ENCODE peak calls at places on chromosomes 16 and 17, in eight cellular contexts. C is A549, R is HCT116, K is H1, U is endothelial cell of umbilical vein, A is K562, Q is HepG2, G is GM12878. T is an unnamed sample.

GRCh38 chr17:51371732-51372151 is 111.4 kb downstream of the UTP18 start:
- DNase-seq in Q (peak), K (peak), U (peak), A (peak), C (peak), G (peak), R (peak), T (peak)

GRCh38 chr16:63613701-63614100 is 1508.2 kb downstream of the CDH11 start:
- DNase-seq in A (no peak), C (peak), K (no peak), G (no peak), U (peak), Q (peak), R (no peak), T (no peak)

GRCh38 chr17:2180768-2181167 is 122.8 kb downstream of the SMG6 start:
- DNase-seq in A (no peak), U (no peak), G (no peak), R (no peak), C (no peak), K (no peak), Q (no peak), T (no peak)

GRCh38 chr17:77898521-77899434 is 59.7 kb upstream of the TNRC6C start:
- DNase-seq in G (no peak), C (no peak), U (no peak), K (no peak), Q (no peak), R (no peak), A (no peak), T (no peak)

GRCh38 chr16:64590516-64590915 is 531.3 kb downstream of the CDH11 start:
- DNase-seq in K (no peak), R (no peak), A (no peak), U (no peak), Q (no peak), G (no peak), C (no peak), T (no peak)

GRCh38 chr17:67993153-67993997 is 2.9 kb downstream of the C17orf58 start:
- DNase-seq in U (peak), K (no peak), Q (peak), C (peak), G (no peak), A (peak), R (peak), T (peak)

GRCh38 chr16:69707920-69708683 is 18.3 kb downstream of the NQO1 start:
- DNase-seq in G (no peak), A (no peak), R (no peak), K (no peak), C (no peak), Q (no peak), U (no peak), T (no peak)

GRCh38 chr17:61323696-61324539 is 75.7 kb upstream of the TBX2 start:
- DNase-seq in K (no peak), G (no peak), A (no peak), U (no peak), C (no peak), R (no peak), Q (no peak), T (no peak)

GRCh38 chr16:71929048-71929447 is 33.7 kb downstream of the IST1 start:
- DNase-seq in K (no peak), R (no peak), C (no peak), U (peak), A (no peak), Q (no peak), G (no peak), T (no peak)

GRCh38 chr17:7393613-7394451 is 493 bp downstream of the PLSCR3 start:
- DNase-seq in A (peak), R (no peak), Q (no peak), K (no peak), U (no peak), G (no peak), C (peak), T (no peak)

DNA sequence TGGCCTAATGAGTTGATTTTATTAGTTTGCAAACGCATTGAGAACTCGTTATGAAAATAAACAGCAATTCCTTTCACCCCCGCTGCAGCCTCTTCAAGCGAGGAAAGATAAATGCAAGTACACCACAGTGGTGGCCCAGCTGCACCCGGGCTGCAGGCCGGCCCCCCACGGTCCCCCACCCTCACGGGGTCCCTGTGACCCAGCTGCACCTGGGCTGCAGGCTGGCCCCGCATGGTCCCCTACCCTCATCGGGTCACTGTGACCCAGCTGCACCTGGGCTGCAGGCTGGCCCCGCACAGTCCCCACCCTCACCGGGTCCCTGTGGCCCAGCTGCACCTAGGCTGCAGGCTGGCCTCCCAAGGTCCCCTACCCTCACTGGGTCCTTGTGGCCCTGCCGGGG is 32.2 kb downstream of the SDK2 start:
- DNase-seq in C (no peak), R (no peak), U (no peak), Q (no peak), K (no peak), A (no peak), G (no peak), T (no peak)
- H3K4me3 ChIP-seq in C (no peak), R (no peak), U (no peak), Q (no peak), K (no peak), A (no peak), G (no peak), T (no peak)

GRCh38 chr17:65122836-65123756 is 14.1 kb upstream of the RGS9 start:
- DNase-seq in K (peak), A (peak), G (peak), Q (peak), C (peak), R (peak), U (peak), T (peak)
- TF ChIP-seq POLR2A in K (peak), A (peak), G (peak), Q (peak), C (peak), R (peak), U (peak), T (peak)

DNA sequence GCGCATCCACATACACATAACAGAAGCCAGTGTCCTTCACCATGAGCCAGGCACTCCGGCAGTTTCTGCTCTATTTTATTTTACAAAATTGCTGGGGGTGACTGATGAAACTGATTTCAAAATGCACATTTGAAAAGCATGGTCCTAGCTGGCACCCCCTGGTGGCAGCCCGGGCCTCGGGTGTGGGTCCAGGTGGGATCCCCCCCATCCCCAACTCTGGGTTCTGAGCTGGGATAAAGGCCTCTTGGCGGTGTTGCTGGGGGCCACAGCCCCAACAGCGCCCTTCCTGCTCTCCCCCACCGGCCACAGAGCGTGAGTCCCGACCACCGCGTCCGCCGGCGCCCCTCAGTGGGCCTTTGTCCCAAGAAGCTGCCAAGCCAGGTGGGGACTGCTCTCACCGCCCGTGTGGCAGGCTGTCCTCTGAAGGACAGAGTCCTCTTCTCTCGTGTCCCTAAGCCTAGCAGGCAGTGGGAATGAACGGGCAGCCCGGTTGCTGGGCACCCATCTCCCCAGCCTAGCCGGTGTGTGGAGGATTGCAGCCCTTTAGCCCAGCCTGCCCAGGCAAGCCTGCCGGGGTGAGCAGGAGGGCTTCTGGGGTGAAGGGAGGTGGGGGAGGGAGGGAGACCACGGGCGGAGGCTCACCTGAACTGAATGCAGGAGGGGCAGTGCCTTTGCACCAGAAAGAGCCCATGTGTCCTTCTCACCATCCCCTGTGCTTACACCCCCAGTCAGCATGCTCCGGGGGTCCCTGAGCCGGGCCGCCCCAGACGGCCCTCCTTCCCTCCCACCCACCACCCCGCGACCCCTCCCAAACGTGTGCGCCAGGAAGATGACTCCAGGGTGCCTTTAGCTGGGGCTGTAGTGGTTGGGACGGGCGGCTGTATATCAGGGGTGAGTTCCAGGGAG is 898 bp downstream of the SNAI3 start:
- DNase-seq in U (no peak), K (no peak), G (no peak), C (peak), Q (no peak), A (peak), R (no peak), T (peak)
- TF ChIP-seq MAX in U (no peak), K (peak), G (no peak), C (no peak), Q (peak), A (no peak), R (no peak), T (peak)

GRCh38 chr16:48118841-48119240 is 37.0 kb downstream of the ABCC12 start:
- DNase-seq in K (no peak), R (no peak), Q (no peak), A (no peak), G (no peak), C (no peak), U (no peak), T (no peak)
- H3K4me3 ChIP-seq in K (no peak), R (no peak), Q (no peak), A (no peak), G (no peak), C (no peak), U (no peak), T (no peak)

GRCh38 chr17:29140051-29140582 is 40.1 kb downstream of the MYO18A start:
- DNase-seq in Q (no peak), C (no peak), U (peak), R (no peak), A (peak), G (no peak), K (no peak), T (peak)
- TF ChIP-seq POLR2A in Q (no peak), C (no peak), U (no peak), R (no peak), A (no peak), G (peak), K (no peak), T (peak)

GRCh38 chr17:4175921-4176802 is 33.2 kb downstream of the CYB5D2 start:
- DNase-seq in A (no peak), Q (no peak), C (no peak), U (no peak), K (no peak), G (no peak), R (no peak), T (no peak)

GRCh38 chr17:4173771-4174170 is 30.8 kb downstream of the CYB5D2 start:
- DNase-seq in R (no peak), K (no peak), Q (no peak), C (no peak), U (no peak), A (no peak), G (no peak), T (no peak)

GRCh38 chr17:4172356-4172755 is 29.4 kb downstream of the CYB5D2 start:
- DNase-seq in C (no peak), Q (no peak), R (no peak), A (no peak), U (no peak), K (no peak), G (no peak), T (no peak)

GRCh38 chr17:4176803-4177472 is 33.9 kb downstream of the CYB5D2 start:
- DNase-seq in R (no peak), A (no peak), K (no peak), U (no peak), G (no peak), C (no peak), Q (no peak), T (no peak)

DNA sequence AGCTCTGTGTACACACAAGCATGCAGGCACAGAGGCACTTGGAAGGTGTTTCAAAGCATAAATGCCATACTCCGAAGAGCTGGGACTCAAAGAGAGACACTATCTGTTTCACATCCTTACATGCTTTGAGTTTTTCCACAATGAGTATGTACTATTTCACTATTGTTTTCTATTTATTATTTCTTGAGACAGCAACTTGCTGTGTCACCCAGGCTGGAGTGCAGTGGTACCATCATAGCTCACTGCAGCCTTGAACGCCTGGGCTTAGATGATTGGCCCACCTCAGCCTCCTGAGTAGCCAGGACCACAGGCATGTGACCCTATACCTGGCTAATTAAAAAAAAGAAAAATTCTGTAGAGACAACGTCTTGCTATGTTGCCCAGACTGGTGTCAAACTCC is 31.6 kb downstream of the CYB5D2 start:
- DNase-seq in Q (no peak), K (no peak), A (no peak), G (no peak), C (no peak), U (no peak), R (no peak), T (no peak)
- TF ChIP-seq MAX in Q (no peak), K (no peak), A (no peak), G (no peak), C (no peak), U (no peak), R (no peak), T (no peak)

GRCh38 chr17:74736423-74737298 is at the start of gene RAB37:
- DNase-seq in R (peak), K (no peak), G (no peak), A (peak), Q (peak), U (no peak), C (peak), T (peak)

GRCh38 chr17:74739227-74739831 is 2.3 kb downstream of the RAB37 start:
- DNase-seq in G (no peak), A (no peak), C (no peak), U (no peak), R (no peak), Q (no peak), K (no peak), T (peak)

GRCh38 chr17:74738051-74738996 is 1.3 kb downstream of the RAB37 start:
- DNase-seq in A (no peak), C (no peak), K (no peak), R (no peak), U (no peak), Q (peak), G (peak), T (peak)

GRCh38 chr17:74734256-74734655 is 2.8 kb upstream of the RAB37 start:
- DNase-seq in K (no peak), U (no peak), G (no peak), R (no peak), Q (no peak), A (no peak), C (no peak), T (no peak)

GRCh38 chr17:74737299-74738050 is 419 bp downstream of the RAB37 start:
- DNase-seq in C (peak), A (no peak), K (no peak), U (no peak), Q (peak), G (no peak), R (peak), T (peak)
- H3K4me3 ChIP-seq in C (peak), A (no peak), K (peak), U (no peak), Q (peak), G (peak), R (peak), T (peak)

GRCh38 chr17:15261818-15262290 is 3.3 kb downstream of the PMP22 start:
- DNase-seq in A (no peak), K (no peak), C (peak), R (no peak), U (peak), Q (no peak), G (no peak), T (no peak)

GRCh38 chr17:15263206-15263579 is 1.9 kb downstream of the PMP22 start:
- DNase-seq in R (no peak), G (no peak), Q (no peak), K (no peak), C (peak), U (peak), A (no peak), T (no peak)

GRCh38 chr17:15263680-15264079 is 1.4 kb downstream of the PMP22 start:
- DNase-seq in R (no peak), G (no peak), K (no peak), U (no peak), A (no peak), C (no peak), Q (no peak), T (no peak)

GRCh38 chr17:15261063-15261817 is 3.9 kb downstream of the PMP22 start:
- DNase-seq in U (peak), G (no peak), C (peak), A (peak), R (no peak), Q (peak), K (no peak), T (no peak)

GRCh38 chr17:15262291-15263205 is 2.6 kb downstream of the PMP22 start:
- DNase-seq in G (no peak), A (peak), U (peak), K (no peak), R (peak), Q (no peak), C (peak), T (peak)
- TF ChIP-seq POLR2A in G (no peak), A (no peak), U (peak), K (no peak), R (peak), Q (no peak), C (peak), T (no peak)

DNA sequence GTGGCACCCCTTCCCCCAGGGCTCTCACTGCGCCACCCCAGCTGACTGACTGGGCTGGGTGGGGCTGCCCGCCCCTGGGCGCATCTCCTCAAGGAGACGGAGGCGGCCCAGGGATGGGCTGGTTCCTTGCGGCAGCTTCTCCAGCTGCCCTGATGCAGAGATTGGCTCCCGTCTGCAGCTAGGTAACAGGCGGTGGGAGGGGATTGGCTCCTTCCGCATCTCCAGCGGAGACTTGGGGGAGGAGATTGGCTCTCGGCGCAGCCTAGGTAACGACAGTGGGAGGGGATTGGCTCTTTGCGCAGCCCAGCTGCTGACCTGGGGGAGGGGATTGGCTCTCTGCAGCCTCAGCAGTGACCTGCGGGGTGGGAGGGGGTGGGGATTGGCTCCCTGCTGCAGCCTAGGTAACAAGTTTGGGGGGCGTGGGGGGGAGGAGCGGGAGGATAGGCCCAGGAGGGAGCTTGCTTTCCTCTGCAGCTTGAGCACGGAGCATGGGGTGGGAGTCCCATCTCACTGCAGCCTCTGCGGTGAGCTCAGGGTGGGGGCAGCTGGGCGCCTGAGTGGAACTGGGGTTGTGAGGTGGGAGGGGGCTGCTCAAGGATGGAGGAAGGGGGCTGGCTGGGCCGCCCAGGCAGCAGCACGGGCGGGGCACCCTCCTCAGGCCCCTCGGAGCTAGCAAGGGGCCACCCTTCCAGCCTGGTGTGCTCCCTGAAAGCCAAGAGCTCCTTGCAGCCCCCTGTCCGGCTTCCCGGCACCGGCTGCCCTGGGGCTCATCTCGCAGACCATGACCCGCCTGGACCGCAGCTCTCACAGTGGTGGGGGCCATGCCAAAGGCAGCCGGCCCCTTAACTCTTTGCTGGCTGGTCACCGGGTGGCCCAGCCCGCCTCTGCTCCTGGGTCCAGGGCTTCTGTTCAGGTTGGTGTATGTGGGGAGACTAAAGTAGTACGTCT is 6.4 kb downstream of the NFE2L1 start:
- DNase-seq in R (no peak), A (peak), G (no peak), C (no peak), Q (no peak), U (no peak), K (peak), T (no peak)
- TF ChIP-seq MAX in R (no peak), A (no peak), G (no peak), C (no peak), Q (no peak), U (no peak), K (peak), T (no peak)